ENCODE peak calls at places on chromosome 5, in four cellular contexts. N is NCI-H82, C is NCI-H2029 treated with DMSO at 0.1 percent for 48 hours, R is suprapubic skin. X is an unnamed sample.

GRCh38 chr5:142320427-142320732 is 4.4 kb downstream of the SPRY4 start:
- DNase-seq in N (peak), R (no peak), C (no peak), X (no peak)

GRCh38 chr5:28954074-28954473 is 1915.7 kb upstream of the CDH9 start:
- DNase-seq in C (no peak), R (no peak), N (no peak), X (no peak)

GRCh38 chr5:558326-558725 is 34.1 kb upstream of the SLC9A3 start:
- DNase-seq in N (no peak), C (no peak), R (peak), X (no peak)

GRCh38 chr5:74384851-74385250 is 255.7 kb downstream of the ENC1 start:
- DNase-seq in R (no peak), N (peak), C (no peak), X (no peak)

GRCh38 chr5:43676083-43676840 is 73.3 kb downstream of the NNT start:
- DNase-seq in C (no peak), R (no peak), N (no peak), X (no peak)

GRCh38 chr5:27706832-27707231 is 668.4 kb upstream of the CDH9 start:
- DNase-seq in N (no peak), R (no peak), C (no peak), X (no peak)

GRCh38 chr5:72226950-72227349 is 93.1 kb downstream of the MRPS27 start:
- DNase-seq in C (no peak), N (peak), R (no peak), X (no peak)

GRCh38 chr5:169762338-169763095 is 125.4 kb downstream of the DOCK2 start:
- DNase-seq in C (no peak), R (no peak), N (no peak), X (no peak)

GRCh38 chr5:59062986-59063683 is 480.3 kb downstream of the RAB3C start:
- DNase-seq in R (no peak), N (no peak), C (no peak), X (no peak)

GRCh38 chr5:180105827-180106312 is 34.3 kb upstream of the RNF130 start:
- DNase-seq in N (no peak), C (no peak), R (no peak), X (no peak)

GRCh38 chr5:57494104-57495098 is 11.8 kb upstream of the ACTBL2 start:
- DNase-seq in N (no peak), C (no peak), R (peak), X (peak)